ENCODE peak calls at places on chromosome 10, in nine cellular contexts. T, P, M, F, V, I, C, K and W are unnamed samples.

GRCh38 chr10:80805343-80806020 is 267.8 kb downstream of the SH2D4B start:
- DNase-seq in I (no peak), K (no peak), V (no peak), M (no peak), T (no peak), P (no peak), F (no peak), C (no peak), W (no peak)

GRCh38 chr10:1600861-1601260 is 136.5 kb downstream of the ADARB2 start:
- DNase-seq in F (no peak), C (no peak), K (no peak), T (no peak), V (no peak), M (no peak), I (no peak), P (no peak), W (peak; percentile 73)

GRCh38 chr10:75210193-75211006 is at the start of gene VDAC2:
- DNase-seq in P (peak; percentile 94), I (peak; percentile 98), K (peak; percentile 92), T (no peak), M (peak; percentile 89), F (peak; percentile 81), V (peak; percentile 93), C (peak; percentile 88), W (peak; percentile 96)

GRCh38 chr10:34018129-34018528 is 683.7 kb upstream of the NRP1 start:
- DNase-seq in M (no peak), V (no peak), K (no peak), I (no peak), F (no peak), P (no peak), C (no peak), T (no peak), W (no peak)

GRCh38 chr10:107971411-107971810 is 806.9 kb upstream of the SORCS1 start:
- DNase-seq in P (no peak), C (peak; percentile 53), T (no peak), V (peak; percentile 39), I (no peak), F (no peak), M (no peak), K (no peak), W (no peak)

GRCh38 chr10:99966306-99966705 is 43.4 kb downstream of the DNMBP start:
- DNase-seq in M (no peak), C (peak; percentile 90), V (peak; percentile 60), K (no peak), T (peak; percentile 67), P (no peak), I (no peak), F (no peak), W (no peak)

GRCh38 chr10:56633876-56634452 is 272.9 kb upstream of the ZWINT start:
- DNase-seq in V (no peak), T (no peak), F (no peak), I (no peak), K (no peak), M (no peak), C (no peak), P (no peak), W (no peak)

GRCh38 chr10:4034907-4035581 is 250.0 kb upstream of the KLF6 start:
- DNase-seq in K (no peak), F (no peak), I (no peak), C (peak; percentile 35), V (peak; percentile 38), T (peak; percentile 16), P (peak; percentile 47), M (no peak), W (no peak)

GRCh38 chr10:75404023-75404334 is 2.4 kb upstream of the ZNF503 start:
- DNase-seq in I (no peak), C (no peak), K (no peak), T (no peak), P (no peak), M (no peak), F (no peak), V (no peak), W (no peak)

GRCh38 chr10:112435013-112435619 is 11.6 kb downstream of the ZDHHC6 start:
- DNase-seq in I (no peak), P (no peak), F (peak; percentile 5), V (peak; percentile 72), C (peak; percentile 56), K (no peak), T (no peak), M (no peak), W (no peak)

GRCh38 chr10:48805848-48806247 is 121.2 kb downstream of the WDFY4 start:
- DNase-seq in C (no peak), T (no peak), I (no peak), K (peak; percentile 9), M (no peak), V (no peak), F (no peak), P (no peak), W (no peak)

GRCh38 chr10:46226232-46226631 is 60.6 kb upstream of the ANTXRL start:
- DNase-seq in F (no peak), I (peak; percentile 54), V (no peak), K (no peak), M (no peak), C (no peak), T (no peak), P (no peak), W (peak; percentile 71)

GRCh38 chr10:79112898-79113431 is 44.2 kb downstream of the ZMIZ1 start:
- DNase-seq in T (peak; percentile 31), V (peak; percentile 71), K (no peak), P (no peak), C (peak; percentile 82), I (peak; percentile 72), F (no peak), M (no peak), W (no peak)

GRCh38 chr10:70088299-70088698 is 35.7 kb downstream of the MACROH2A2 start:
- DNase-seq in F (no peak), C (no peak), V (peak; percentile 32), K (no peak), M (no peak), T (no peak), I (no peak), P (no peak), W (no peak)

GRCh38 chr10:34523017-34523767 is 291.9 kb downstream of the PARD3 start:
- DNase-seq in M (no peak), I (no peak), K (no peak), F (no peak), T (no peak), C (peak; percentile 29), P (no peak), V (no peak), W (no peak)

GRCh38 chr10:7107287-7107686 is 303.5 kb downstream of the SFMBT2 start:
- DNase-seq in I (no peak), M (no peak), K (no peak), C (peak; percentile 68), V (peak; percentile 55), F (no peak), T (no peak), P (no peak), W (no peak)

GRCh38 chr10:111034598-111035310 is 42.1 kb upstream of the ADRA2A start:
- DNase-seq in C (peak; percentile 20), I (no peak), T (no peak), V (peak; percentile 38), K (no peak), P (no peak), M (no peak), F (no peak), W (no peak)

GRCh38 chr10:28839600-28840007 is 162.3 kb downstream of the BAMBI start:
- DNase-seq in F (no peak), I (no peak), P (no peak), M (peak; percentile 79), C (peak; percentile 19), T (no peak), K (no peak), V (peak; percentile 87), W (no peak)

GRCh38 chr10:97071491-97071890 is 114.3 kb downstream of the SLIT1 start:
- DNase-seq in C (no peak), F (no peak), M (no peak), T (no peak), K (no peak), P (no peak), I (no peak), V (no peak), W (no peak)